ENCODE peak calls at places on chromosomes 16 and 17, in ten cellular contexts. B is heart left ventricle, V is IMR-90, U is HCT116, K is body of pancreas, S is HepG2, R is GM12878, H is upper lobe of left lung, C is A549, Q is right lobe of liver. J is an unnamed sample.

GRCh38 chr17:45020354-45021138 is 30.9 kb downstream of the DCAKD start:
- ATAC-seq in B (peak; percentile 31), V (no peak), U (no peak), K (no peak), S (no peak), R (no peak), H (no peak), C (no peak), Q (no peak), J (no peak)

GRCh38 chr16:58462089-58462488 is 37.9 kb upstream of the NDRG4 start:
- ATAC-seq in B (peak; percentile 68), V (no peak), U (no peak), K (no peak), S (no peak), R (no peak), H (no peak), C (no peak), Q (no peak), J (no peak)

GRCh38 chr16:61228371-61228770 is 807.9 kb downstream of the CDH8 start:
- ATAC-seq in B (no peak), V (no peak), U (no peak), K (no peak), S (no peak), R (no peak), H (no peak), C (no peak), Q (no peak), J (no peak)

GRCh38 chr16:24906199-24906808 is 60.5 kb downstream of the SLC5A11 start:
- ATAC-seq in B (no peak), V (peak; percentile 29), U (peak; percentile 73), K (peak; percentile 18), S (peak; percentile 62), R (peak; percentile 53), H (no peak), C (peak; percentile 76), Q (no peak), J (no peak)

GRCh38 chr16:70460737-70461261 is 6.4 kb downstream of the FCSK start:
- ATAC-seq in B (peak; percentile 81), V (peak; percentile 82), U (no peak), K (peak; percentile 24), S (peak; percentile 48), R (peak; percentile 71), H (no peak), C (peak; percentile 54), Q (peak; percentile 13), J (no peak)

GRCh38 chr16:87002717-87003413 is 314.3 kb downstream of the C16orf95 start:
- ATAC-seq in B (peak; percentile 61), V (peak; percentile 69), U (no peak), K (no peak), S (no peak), R (no peak), H (peak; percentile 58), C (no peak), Q (no peak), J (no peak)

GRCh38 chr17:12712941-12713340 is 47.3 kb downstream of the MYOCD start:
- ATAC-seq in B (peak; percentile 22), V (no peak), U (no peak), K (no peak), S (no peak), R (no peak), H (no peak), C (no peak), Q (no peak), J (no peak)

GRCh38 chr17:64401941-64402340 is 11.3 kb upstream of the PECAM1 start:
- ATAC-seq in B (no peak), V (no peak), U (no peak), K (no peak), S (no peak), R (no peak), H (no peak), C (no peak), Q (no peak), J (no peak)

GRCh38 chr16:31451681-31452351 is 7.5 kb upstream of the ARMC5 start:
- ATAC-seq in B (peak; percentile 75), V (peak; percentile 80), U (peak; percentile 96), K (peak; percentile 70), S (peak; percentile 90), R (peak; percentile 84), H (peak; percentile 71), C (peak; percentile 94), Q (peak; percentile 84), J (peak; percentile 76)

GRCh38 chr17:77628035-77628434 is 330.5 kb upstream of the TNRC6C start:
- ATAC-seq in B (no peak), V (no peak), U (no peak), K (no peak), S (no peak), R (no peak), H (no peak), C (no peak), Q (no peak), J (no peak)

GRCh38 chr17:1455291-1455747 is 713 bp downstream of the CRK start:
- ATAC-seq in B (peak; percentile 63), V (peak; percentile 40), U (peak; percentile 51), K (peak; percentile 44), S (peak; percentile 64), R (peak; percentile 66), H (peak; percentile 75), C (peak; percentile 81), Q (peak; percentile 26), J (peak; percentile 49)

GRCh38 chr16:81709369-81709900 is 69.7 kb upstream of the PLCG2 start:
- ATAC-seq in B (no peak), V (no peak), U (no peak), K (no peak), S (no peak), R (no peak), H (no peak), C (no peak), Q (no peak), J (no peak)

GRCh38 chr16:56369202-56369601 is 56.1 kb downstream of the AMFR start:
- ATAC-seq in B (no peak), V (no peak), U (no peak), K (peak; percentile 65), S (no peak), R (no peak), H (no peak), C (no peak), Q (peak; percentile 76), J (no peak)

DNA sequence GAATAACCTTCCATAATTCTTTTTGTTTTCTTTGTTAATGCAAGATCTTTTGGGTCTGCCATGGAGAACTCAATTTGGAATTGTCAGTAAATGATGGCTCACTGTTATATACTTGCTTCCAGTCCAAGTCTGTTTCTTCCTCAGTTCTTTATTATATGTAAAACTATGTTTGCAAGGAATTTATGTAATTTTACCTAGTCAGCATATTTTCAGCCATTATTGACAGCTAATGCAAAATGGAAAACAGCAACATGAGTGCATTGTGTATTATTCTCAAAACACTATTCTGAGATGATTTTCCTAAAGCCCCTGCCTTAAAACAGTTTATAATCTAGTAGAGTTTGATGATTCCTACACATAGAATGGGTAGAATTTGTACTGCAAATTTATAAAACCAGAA is 167.5 kb downstream of the TANC2 start:
- ATAC-seq in B (no peak), V (no peak), U (no peak), K (no peak), S (no peak), R (no peak), H (no peak), C (no peak), Q (no peak), J (no peak)
- H3K4me1 ChIP-seq in B (no peaks in the 10 kb centered on the region), V (peaks cover 5% of the 10 kb centered on the region), U (no peaks in the 10 kb centered on the region), K (no peaks in the 10 kb centered on the region), S (no peaks in the 10 kb centered on the region), R (no peaks in the 10 kb centered on the region), H (no peaks in the 10 kb centered on the region), C (no peaks in the 10 kb centered on the region), Q (no peaks in the 10 kb centered on the region), J (no peaks in the 10 kb centered on the region)

DNA sequence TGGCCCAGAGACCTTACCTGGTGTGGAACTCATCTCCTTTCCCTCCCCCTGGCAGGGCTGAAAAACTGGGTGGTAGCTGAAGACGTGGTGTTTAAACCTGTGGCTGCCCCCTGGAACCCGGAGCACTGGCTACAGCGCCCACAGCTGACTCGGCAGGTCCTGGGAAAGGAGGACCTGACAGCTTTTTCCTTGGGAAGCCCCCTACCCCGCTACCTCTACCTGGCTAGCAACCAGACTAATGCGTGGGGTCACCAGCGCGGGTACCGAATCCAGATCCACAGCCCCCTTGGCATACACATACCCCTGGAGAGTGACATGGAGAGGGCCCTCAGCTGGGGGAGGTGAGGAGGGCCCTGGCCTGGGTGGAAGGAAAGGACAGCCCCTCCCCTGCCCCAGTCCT is 2.0 kb upstream of the AOC3 start:
- ATAC-seq in B (no peak), V (no peak), U (no peak), K (no peak), S (no peak), R (no peak), H (no peak), C (no peak), Q (no peak), J (no peak)
- TF ChIP-seq CTCF in B (no peak), V (no peak), U (no peak), K (no peak), S (no peak), R (no peak), H (no peak), C (no peak), Q (no peak), J (no peak)

DNA sequence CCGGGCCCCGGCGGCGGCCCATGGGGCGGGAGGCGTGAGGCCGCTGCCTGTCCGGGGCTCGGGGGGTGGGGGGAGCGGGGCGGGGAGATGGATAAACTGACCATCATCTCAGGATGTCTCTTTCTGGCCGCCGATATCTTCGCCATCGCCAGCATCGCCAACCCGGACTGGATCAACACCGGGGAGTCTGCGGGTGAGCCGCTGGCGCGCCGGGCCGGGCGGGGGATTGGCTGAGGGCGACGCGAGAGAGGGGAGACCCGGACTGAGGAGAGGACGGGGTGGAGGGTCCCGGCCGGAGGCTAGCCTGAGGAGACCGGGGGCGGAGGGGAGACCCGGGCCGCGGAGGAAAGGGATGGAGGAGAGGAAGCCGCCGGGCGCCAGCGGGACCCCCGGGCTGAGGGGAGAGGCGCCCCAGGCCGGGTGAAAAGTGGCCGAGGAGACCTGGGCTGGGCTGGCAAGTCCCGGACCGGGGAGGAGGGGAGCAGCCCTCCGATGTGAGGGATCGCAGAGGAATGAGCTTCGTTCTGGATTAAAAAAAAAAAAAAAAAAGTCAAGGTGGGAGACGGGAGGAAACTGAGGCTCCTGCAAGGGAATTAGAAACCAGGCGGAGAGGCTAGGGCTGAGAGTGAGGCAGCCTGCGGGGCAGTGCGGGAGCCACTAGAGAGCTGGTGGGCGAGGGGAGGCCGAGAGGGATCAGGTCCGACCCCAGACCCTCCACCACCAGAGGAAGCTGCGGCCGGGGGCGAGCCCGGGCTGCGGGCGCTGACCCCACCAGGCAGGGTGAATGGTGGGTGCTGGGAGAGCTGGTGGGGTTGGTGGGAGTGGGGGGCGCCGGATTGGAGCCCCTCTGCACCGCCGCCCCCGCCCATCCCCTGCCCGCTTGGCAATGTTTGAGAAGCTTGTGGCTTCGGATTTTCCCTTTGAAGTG is 568 bp downstream of the MOSMO start:
- ATAC-seq in B (no peak), V (peak; percentile 36), U (peak; percentile 26), K (peak; percentile 29), S (peak; percentile 13), R (peak; percentile 27), H (peak; percentile 45), C (peak; percentile 38), Q (peak; percentile 24), J (peak; percentile 37)
- TF ChIP-seq POLR2A in B (no peak), V (no peak), U (no peak), K (no peak), S (no peak), R (no peak), H (no peak), C (no peak), Q (no peak), J (no peak)

DNA sequence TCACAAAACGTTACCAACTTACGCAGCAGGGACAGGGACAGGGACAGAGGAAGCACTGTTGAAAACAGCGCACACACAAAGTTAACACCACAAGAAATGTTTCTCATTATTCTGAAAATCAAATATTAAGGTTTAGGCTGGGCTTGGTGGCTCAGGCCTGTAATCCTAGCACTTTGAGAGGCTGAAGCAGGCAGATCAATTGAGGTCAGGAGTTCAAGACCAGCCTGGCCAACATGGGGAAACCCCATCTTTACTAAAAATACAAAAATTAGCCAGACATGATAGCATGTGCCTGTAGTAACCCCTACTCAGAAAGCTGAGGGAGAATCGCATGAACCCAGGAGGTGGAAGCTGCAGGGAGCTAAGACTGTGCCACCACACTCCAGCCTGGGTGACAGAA is 4.2 kb downstream of the CYTH1 start:
- ATAC-seq in B (no peak), V (no peak), U (no peak), K (no peak), S (no peak), R (peak; percentile 3), H (no peak), C (no peak), Q (no peak), J (no peak)
- H3K4me1 ChIP-seq in B (peaks cover 34% of the 10 kb centered on the region), V (peaks cover 2% of the 10 kb centered on the region), U (peaks cover 43% of the 10 kb centered on the region), K (peaks cover 17% of the 10 kb centered on the region), S (peaks cover 39% of the 10 kb centered on the region), R (peaks cover 18% of the 10 kb centered on the region), H (peaks cover 26% of the 10 kb centered on the region), C (peaks cover 26% of the 10 kb centered on the region), Q (no peaks in the 10 kb centered on the region), J (peaks cover 11% of the 10 kb centered on the region)

J was measured in gastroesophageal sphincter.